ENCODE peak calls at places on chromosome 6, in ten cellular contexts. O, Y, A, C, R, I, M, P, E and K are unnamed samples.

GRCh38 chr6:38508894-38509293 is 130.8 kb downstream of the BTBD9 start:
- DNase-seq in O (no peak), Y (no peak), A (no peak), C (no peak), R (no peak), I (no peak), M (peak; percentile 17), P (peak; percentile 47), E (no peak), K (no peak)

GRCh38 chr6:31037169-31037568 is 26.9 kb downstream of the MUC22 start:
- DNase-seq in O (no peak), Y (no peak), A (no peak), C (no peak), R (no peak), I (no peak), M (no peak), P (no peak), E (no peak), K (no peak)

GRCh38 chr6:42142118-42142835 is at the start of gene C6orf132:
- DNase-seq in O (peak; percentile 91), Y (peak; percentile 26), A (peak; percentile 81), C (no peak), R (no peak), I (peak; percentile 42), M (no peak), P (peak; percentile 74), E (no peak), K (no peak)

GRCh38 chr6:41553405-41553999 is 7.3 kb downstream of the FOXP4 start:
- DNase-seq in O (no peak), Y (no peak), A (no peak), C (no peak), R (no peak), I (no peak), M (no peak), P (peak; percentile 52), E (no peak), K (no peak)

GRCh38 chr6:53796791-53797190 is 2.0 kb downstream of the LRRC1 start:
- DNase-seq in O (no peak), Y (no peak), A (no peak), C (no peak), R (no peak), I (no peak), M (no peak), P (no peak), E (no peak), K (no peak)

GRCh38 chr6:98839788-98840361 is 5.5 kb downstream of the POU3F2 start:
- DNase-seq in O (no peak), Y (no peak), A (no peak), C (no peak), R (peak; percentile 89), I (no peak), M (peak; percentile 29), P (peak; percentile 68), E (no peak), K (no peak)

GRCh38 chr6:5276596-5276995 is 15.3 kb downstream of the FARS2 start:
- DNase-seq in O (no peak), Y (no peak), A (no peak), C (no peak), R (no peak), I (no peak), M (no peak), P (no peak), E (no peak), K (no peak)

GRCh38 chr6:79605061-79605460 is 26.1 kb upstream of the SH3BGRL2 start:
- DNase-seq in O (no peak), Y (no peak), A (no peak), C (no peak), R (no peak), I (no peak), M (no peak), P (no peak), E (no peak), K (peak; percentile 48)

GRCh38 chr6:149242883-149243282 is 74.6 kb upstream of the TAB2 start:
- DNase-seq in O (no peak), Y (no peak), A (no peak), C (no peak), R (no peak), I (no peak), M (peak; percentile 27), P (no peak), E (no peak), K (no peak)

GRCh38 chr6:137210903-137211302 is 8.3 kb downstream of the IFNGR1 start:
- DNase-seq in O (no peak), Y (no peak), A (no peak), C (no peak), R (no peak), I (peak; percentile 39), M (peak; percentile 72), P (no peak), E (no peak), K (no peak)

GRCh38 chr6:31497595-31498476 is at the start of gene MICB:
- DNase-seq in O (peak; percentile 83), Y (peak; percentile 85), A (peak; percentile 71), C (no peak), R (peak; percentile 42), I (peak; percentile 65), M (peak; percentile 77), P (peak; percentile 93), E (no peak), K (peak; percentile 78)